ENCODE peak calls at places on chromosomes 16 and 17, in six cellular contexts. N, B, R, C, X and Q are unnamed samples.
A peak's percentile ranks its signal among the peaks of the same experiment; 100 is the strongest.

GRCh38 chr16:53501216-53501859 is 1.7 kb downstream of the AKTIP start:
- DNase-seq in N (no peak), R (no peak), X (no peak), B (no peak), C (no peak), Q (no peak)

GRCh38 chr16:2033057-2033911 is 6.6 kb downstream of the NHERF2 start:
- DNase-seq in C (no peak), N (no peak), X (no peak), B (no peak), R (no peak), Q (no peak)

GRCh38 chr17:76738468-76738850 is 540 bp downstream of the MFSD11 start:
- DNase-seq in R (no peak), C (no peak), X (no peak), N (no peak), B (no peak), Q (no peak)

GRCh38 chr17:49035470-49036269 is 38.5 kb downstream of the IGF2BP1 start:
- DNase-seq in B (peak; percentile 53), X (no peak), R (no peak), N (peak; percentile 88), C (peak; percentile 42), Q (no peak)

GRCh38 chr17:2853722-2854580 is 57.7 kb downstream of the RAP1GAP2 start:
- DNase-seq in B (peak; percentile 67), N (peak; percentile 50), C (peak; percentile 48), X (no peak), R (no peak), Q (no peak)

GRCh38 chr16:23020084-23020483 is 129.2 kb downstream of the USP31 start:
- DNase-seq in N (no peak), X (no peak), B (no peak), R (no peak), C (no peak), Q (no peak)

GRCh38 chr16:2432801-2433505 is 3.7 kb downstream of the CCNF start:
- DNase-seq in X (no peak), C (no peak), R (no peak), B (no peak), N (no peak), Q (no peak)

GRCh38 chr17:45948881-45949624 is 50.0 kb upstream of the STH start:
- DNase-seq in B (peak; percentile 77), C (peak; percentile 73), X (peak; percentile 12), N (peak; percentile 83), R (peak; percentile 14), Q (peak; percentile 4)

GRCh38 chr17:65564793-65565192 is 3.3 kb upstream of the AXIN2 start:
- DNase-seq in R (no peak), B (peak; percentile 67), N (no peak), X (no peak), C (peak; percentile 56), Q (no peak)

GRCh38 chr17:19796457-19796856 is 48.4 kb upstream of the ALDH3A1 start:
- DNase-seq in N (no peak), B (no peak), C (no peak), X (no peak), R (no peak), Q (no peak)

GRCh38 chr17:62189377-62189776 is 124.3 kb upstream of the MED13 start:
- DNase-seq in B (no peak), N (no peak), R (no peak), C (no peak), X (no peak), Q (no peak)

GRCh38 chr16:48384305-48384981 is 770 bp downstream of the SIAH1 start:
- DNase-seq in N (peak; percentile 64), C (peak; percentile 53), B (peak; percentile 57), R (no peak), X (no peak), Q (no peak)

GRCh38 chr17:54900457-54901229 is at the start of gene TOM1L1:
- DNase-seq in C (peak; percentile 88), B (peak; percentile 87), N (peak; percentile 81), X (no peak), R (no peak), Q (peak; percentile 16)

GRCh38 chr17:51667722-51668083 is 407.4 kb downstream of the UTP18 start:
- DNase-seq in C (no peak), N (no peak), X (no peak), B (no peak), R (no peak), Q (no peak)

GRCh38 chr16:23534868-23535860 is 22.0 kb downstream of the EARS2 start:
- DNase-seq in X (no peak), B (no peak), R (no peak), N (no peak), C (no peak), Q (no peak)

GRCh38 chr17:69485901-69486643 is 71.6 kb downstream of the MAP2K6 start:
- DNase-seq in X (no peak), R (no peak), N (no peak), C (no peak), B (no peak), Q (no peak)

GRCh38 chr17:41442772-41443171 is 2.0 kb upstream of the KRT38 start:
- DNase-seq in B (no peak), X (no peak), R (no peak), N (no peak), C (no peak), Q (no peak)

GRCh38 chr17:1031711-1032110 is 34.8 kb downstream of the TIMM22 start:
- DNase-seq in N (peak; percentile 71), B (no peak), C (no peak), R (no peak), X (peak; percentile 10), Q (no peak)

GRCh38 chr16:4748682-4749411 is 14.5 kb downstream of the DNAAF8 start:
- DNase-seq in X (no peak), B (no peak), C (no peak), N (no peak), R (no peak), Q (no peak)

GRCh38 chr16:54957403-54957802 is 26.7 kb downstream of the IRX5 start:
- DNase-seq in R (no peak), C (peak; percentile 41), B (peak; percentile 60), N (peak; percentile 61), X (no peak), Q (no peak)

GRCh38 chr16:68908000-68908313 is 64.6 kb downstream of the TANGO6 start:
- DNase-seq in R (no peak), X (no peak), B (no peak), C (no peak), N (no peak), Q (no peak)

GRCh38 chr17:29588561-29589411 is 662 bp downstream of the GIT1 start:
- DNase-seq in R (no peak), B (peak; percentile 38), X (no peak), N (no peak), C (peak; percentile 50), Q (no peak)

GRCh38 chr17:31373150-31374082 is 18.1 kb upstream of the RAB11FIP4 start:
- DNase-seq in B (no peak), R (peak; percentile 54), N (no peak), X (peak; percentile 32), C (no peak), Q (peak; percentile 23)

GRCh38 chr17:57501016-57501415 is 244.1 kb downstream of the CCDC182 start:
- DNase-seq in C (no peak), X (no peak), N (no peak), B (no peak), R (no peak), Q (no peak)

GRCh38 chr17:40541060-40541872 is 24.0 kb downstream of the CCR7 start:
- DNase-seq in N (no peak), X (no peak), R (no peak), C (no peak), B (no peak), Q (no peak)

GRCh38 chr16:28292731-28293588 is 635 bp downstream of the SBK1 start:
- DNase-seq in N (peak; percentile 85), X (no peak), B (peak; percentile 48), C (peak; percentile 43), R (no peak), Q (no peak)

GRCh38 chr16:72927199-72928088 is 120.5 kb downstream of the ZFHX3 start:
- DNase-seq in C (peak; percentile 51), X (peak; percentile 29), R (no peak), N (no peak), B (no peak), Q (peak; percentile 78)

GRCh38 chr16:88613-89012 is 10.6 kb downstream of the MPG start:
- DNase-seq in N (no peak), C (no peak), B (no peak), R (no peak), X (no peak), Q (no peak)

GRCh38 chr17:31202968-31203367 is 94.1 kb downstream of the OMG start:
- DNase-seq in X (no peak), R (no peak), B (no peak), C (no peak), N (no peak), Q (no peak)